ENCODE peak calls at places on chromosomes 3 and 15, in four cellular contexts. L, K, W and B are unnamed samples.

GRCh38 chr3:127224118-127224517 is 31.2 kb downstream of the PRR23E start:
- DNase-seq in W (no peak), K (no peak), L (no peak), B (no peak)

GRCh38 chr3:105907790-105908189 is 39.0 kb upstream of the CBLB start:
- DNase-seq in L (no peak), K (no peak), W (no peak), B (no peak)

GRCh38 chr3:157436583-157437300 is at the start of gene PTX3:
- DNase-seq in W (peak; percentile 83), K (no peak), L (peak; percentile 94), B (no peak)

GRCh38 chr15:99435761-99436346 is 129.9 kb upstream of the MEF2A start:
- DNase-seq in W (no peak), K (peak; percentile 60), L (no peak), B (no peak)

GRCh38 chr15:38085931-38086562 is 151.6 kb downstream of the TMCO5A start:
- DNase-seq in K (no peak), W (peak; percentile 10), L (peak; percentile 77), B (no peak)

GRCh38 chr3:109241459-109241858 is 74.9 kb downstream of the DPPA2 start:
- DNase-seq in K (no peak), W (no peak), L (no peak), B (no peak)

GRCh38 chr15:62848631-62849050 is 193.9 kb upstream of the TPM1 start:
- DNase-seq in L (peak; percentile 48), K (no peak), W (peak; percentile 11), B (no peak)

GRCh38 chr3:22373182-22373581 is 622.2 kb upstream of the ZNF385D start:
- DNase-seq in K (no peak), L (no peak), W (no peak), B (no peak)

GRCh38 chr3:25663324-25664065 is 1.2 kb downstream of the TOP2B start:
- DNase-seq in K (no peak), L (peak; percentile 24), W (no peak), B (no peak)

GRCh38 chr3:138406606-138407005 is 27.8 kb upstream of the ESYT3 start:
- DNase-seq in W (no peak), L (no peak), K (peak; percentile 35), B (peak; percentile 58)

GRCh38 chr3:18951333-18951732 is 197.0 kb upstream of the KCNH8 start:
- DNase-seq in W (no peak), K (no peak), L (no peak), B (no peak)

GRCh38 chr3:71641669-71642068 is 58.1 kb upstream of the FOXP1 start:
- DNase-seq in L (peak; percentile 7), W (peak; percentile 29), K (no peak), B (no peak)

GRCh38 chr15:36831125-36831914 is 251.9 kb downstream of the CDIN1 start:
- DNase-seq in L (peak; percentile 97), K (no peak), W (peak; percentile 90), B (no peak)

GRCh38 chr3:17151598-17152373 is 267.0 kb downstream of the PLCL2 start:
- DNase-seq in W (no peak), L (no peak), K (peak; percentile 80), B (no peak)

GRCh38 chr3:187913617-187914033 is 168.4 kb upstream of the BCL6 start:
- DNase-seq in L (peak; percentile 90), K (no peak), W (no peak), B (no peak)

GRCh38 chr3:157542711-157543485 is 39.7 kb upstream of the VEPH1 start:
- DNase-seq in W (no peak), L (peak; percentile 45), K (no peak), B (no peak)

GRCh38 chr3:67468511-67468910 is 185.9 kb downstream of the SUCLG2 start:
- DNase-seq in K (no peak), L (peak; percentile 32), W (peak; percentile 84), B (no peak)

GRCh38 chr3:113594066-113594465 is 61.7 kb downstream of the SIDT1 start:
- DNase-seq in W (no peak), K (no peak), L (no peak), B (no peak)

GRCh38 chr3:113312416-113312815 is 101.1 kb downstream of the BOC start:
- DNase-seq in K (no peak), L (no peak), W (no peak), B (no peak)

GRCh38 chr15:71272932-71273331 is 157.7 kb downstream of the THSD4 start:
- DNase-seq in W (no peak), L (peak; percentile 84), K (no peak), B (no peak)

GRCh38 chr3:12707425-12707824 is 43.5 kb upstream of the RAF1 start:
- DNase-seq in W (no peak), K (no peak), L (peak; percentile 37), B (no peak)

GRCh38 chr3:42411429-42411828 is 1.0 kb upstream of the LYZL4 start:
- DNase-seq in L (no peak), K (no peak), W (no peak), B (no peak)

GRCh38 chr3:66938338-66938963 is 59.7 kb upstream of the KBTBD8 start:
- DNase-seq in L (peak; percentile 67), W (peak; percentile 7), K (no peak), B (no peak)